ENCODE peak calls at places on chromosomes 16 and 17, in nine cellular contexts. Y is colonic mucosa, H is lower lobe of right lung, K is fibroblast of villous mesenchyme, R is heart left ventricle, V is pancreas, A is ovary, E is fibroblast of lung, G is right lobe of liver. N is an unnamed sample.

GRCh38 chr16:88446736-88447135 is 6.3 kb upstream of the ZFPM1 start:
- DNase-seq in Y (no peak), H (no peak), K (no peak), R (no peak), V (no peak), A (no peak), E (no peak), G (no peak), N (no peak)

GRCh38 chr17:79082311-79083190 is 7.9 kb downstream of the ENGASE start:
- DNase-seq in Y (peak), H (no peak), K (peak), R (peak), V (no peak), A (peak), E (no peak), G (no peak), N (peak)

GRCh38 chr17:14303343-14304221 is 2.7 kb downstream of the HS3ST3B1 start:
- DNase-seq in Y (no peak), H (no peak), K (no peak), R (no peak), V (no peak), A (no peak), E (no peak), G (no peak), N (peak)

GRCh38 chr17:82582709-82583108 is 63.2 kb downstream of the FOXK2 start:
- DNase-seq in Y (no peak), H (no peak), K (no peak), R (no peak), V (no peak), A (no peak), E (no peak), G (no peak), N (no peak)

GRCh38 chr17:28812980-28813377 is 29.6 kb downstream of the FAM222B start:
- DNase-seq in Y (no peak), H (no peak), K (no peak), R (no peak), V (no peak), A (no peak), E (no peak), G (no peak), N (peak)

GRCh38 chr16:10584956-10585561 is 4.7 kb upstream of the EMP2 start:
- DNase-seq in Y (no peak), H (no peak), K (no peak), R (no peak), V (no peak), A (no peak), E (peak), G (no peak), N (no peak)

GRCh38 chr17:82386881-82387498 is 15.4 kb downstream of the UTS2R start:
- DNase-seq in Y (no peak), H (no peak), K (no peak), R (peak), V (no peak), A (no peak), E (no peak), G (no peak), N (no peak)

GRCh38 chr17:83155128-83156081 is 76.0 kb downstream of the METRNL start:
- DNase-seq in Y (no peak), H (no peak), K (peak), R (no peak), V (no peak), A (no peak), E (peak), G (no peak), N (peak)

GRCh38 chr17:65537845-65538678 is 23.4 kb downstream of the AXIN2 start:
- DNase-seq in Y (no peak), H (no peak), K (no peak), R (no peak), V (no peak), A (no peak), E (no peak), G (no peak), N (no peak)

GRCh38 chr16:13793788-13794461 is 126.0 kb upstream of the ERCC4 start:
- DNase-seq in Y (no peak), H (no peak), K (no peak), R (no peak), V (no peak), A (no peak), E (no peak), G (peak), N (no peak)

GRCh38 chr16:69479806-69480205 is 55.4 kb downstream of the CYB5B start:
- DNase-seq in Y (no peak), H (no peak), K (peak), R (no peak), V (no peak), A (no peak), E (no peak), G (no peak), N (no peak)

GRCh38 chr17:13584701-13585080 is 17.0 kb downstream of the HS3ST3A1 start:
- DNase-seq in Y (no peak), H (no peak), K (peak), R (no peak), V (no peak), A (no peak), E (peak), G (no peak), N (no peak)

GRCh38 chr16:57741660-57742191 is 6.2 kb downstream of the KATNB1 start:
- DNase-seq in Y (no peak), H (peak), K (no peak), R (no peak), V (no peak), A (no peak), E (no peak), G (no peak), N (no peak)

GRCh38 chr16:16025214-16025968 is 76.0 kb downstream of the ABCC1 start:
- DNase-seq in Y (no peak), H (no peak), K (peak), R (no peak), V (no peak), A (no peak), E (peak), G (no peak), N (peak)
- TF ChIP-seq CTCF in Y (no peak), H (no peak), K (no peak), R (no peak), V (no peak), A (no peak), E (no peak), G (no peak), N (no peak)

GRCh38 chr16:1377406-1378010 is 25.8 kb downstream of the GNPTG start:
- DNase-seq in Y (no peak), H (no peak), K (no peak), R (no peak), V (no peak), A (no peak), E (no peak), G (no peak), N (no peak)
- H3K4me3 ChIP-seq in Y (no peak), H (no peak), K (no peak), R (no peak), V (no peak), A (no peak), E (no peak), G (no peak), N (no peak)

GRCh38 chr16:47035436-47035835 is 62.0 kb upstream of the DNAJA2 start:
- DNase-seq in Y (no peak), H (no peak), K (no peak), R (no peak), V (no peak), A (no peak), E (no peak), G (no peak), N (no peak)

GRCh38 chr16:47037746-47038458 is 64.4 kb upstream of the DNAJA2 start:
- DNase-seq in Y (peak), H (peak), K (peak), R (peak), V (peak), A (peak), E (peak), G (peak), N (peak)

GRCh38 chr16:47034455-47034854 is 61.0 kb upstream of the DNAJA2 start:
- DNase-seq in Y (no peak), H (no peak), K (no peak), R (no peak), V (no peak), A (no peak), E (no peak), G (no peak), N (no peak)

GRCh38 chr16:47037396-47037745 is 63.9 kb upstream of the DNAJA2 start:
- DNase-seq in Y (peak), H (no peak), K (peak), R (no peak), V (no peak), A (peak), E (peak), G (peak), N (no peak)

DNA sequence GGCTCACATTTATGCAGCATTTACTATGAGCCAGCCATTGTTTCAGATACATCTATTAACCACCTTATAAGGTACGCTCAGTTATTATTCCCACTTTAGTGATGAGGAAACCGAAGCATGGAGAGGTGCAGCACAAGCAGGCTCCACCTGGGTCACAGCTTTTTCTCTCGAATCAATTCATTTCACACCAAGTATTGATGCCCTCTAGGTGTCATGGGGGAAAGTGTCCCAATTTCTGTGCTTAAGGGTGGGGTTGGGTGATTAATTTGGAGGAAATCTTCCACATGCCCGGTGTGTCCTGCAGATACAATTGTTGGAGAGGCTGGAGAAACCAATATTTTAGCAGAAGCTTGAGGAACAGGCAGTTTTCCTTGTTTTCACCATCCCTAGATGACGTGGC is 62.7 kb upstream of the DNAJA2 start:
- DNase-seq in Y (no peak), H (no peak), K (no peak), R (no peak), V (no peak), A (no peak), E (no peak), G (no peak), N (no peak)
- TF ChIP-seq CTCF in Y (no peak), H (no peak), K (no peak), R (no peak), V (no peak), A (no peak), E (no peak), G (no peak), N (no peak)

GRCh38 chr16:56589141-56590039 is at the start of gene MT3:
- DNase-seq in Y (peak), H (no peak), K (no peak), R (no peak), V (no peak), A (no peak), E (peak), G (no peak), N (no peak)
- H3K4me3 ChIP-seq in Y (peak), H (peak), K (no peak), R (peak), V (peak), A (no peak), E (peak), G (peak), N (peak)

GRCh38 chr16:17368511-17368910 is 102.2 kb downstream of the XYLT1 start:
- DNase-seq in Y (no peak), H (no peak), K (no peak), R (no peak), V (no peak), A (no peak), E (peak), G (no peak), N (no peak)

GRCh38 chr16:17366299-17366961 is 104.3 kb downstream of the XYLT1 start:
- DNase-seq in Y (no peak), H (no peak), K (no peak), R (no peak), V (no peak), A (no peak), E (no peak), G (no peak), N (no peak)

GRCh38 chr16:17367034-17367433 is 103.7 kb downstream of the XYLT1 start:
- DNase-seq in Y (no peak), H (no peak), K (no peak), R (no peak), V (no peak), A (no peak), E (no peak), G (no peak), N (no peak)

GRCh38 chr16:17368951-17369350 is 101.8 kb downstream of the XYLT1 start:
- DNase-seq in Y (no peak), H (no peak), K (no peak), R (no peak), V (no peak), A (no peak), E (no peak), G (no peak), N (no peak)

DNA sequence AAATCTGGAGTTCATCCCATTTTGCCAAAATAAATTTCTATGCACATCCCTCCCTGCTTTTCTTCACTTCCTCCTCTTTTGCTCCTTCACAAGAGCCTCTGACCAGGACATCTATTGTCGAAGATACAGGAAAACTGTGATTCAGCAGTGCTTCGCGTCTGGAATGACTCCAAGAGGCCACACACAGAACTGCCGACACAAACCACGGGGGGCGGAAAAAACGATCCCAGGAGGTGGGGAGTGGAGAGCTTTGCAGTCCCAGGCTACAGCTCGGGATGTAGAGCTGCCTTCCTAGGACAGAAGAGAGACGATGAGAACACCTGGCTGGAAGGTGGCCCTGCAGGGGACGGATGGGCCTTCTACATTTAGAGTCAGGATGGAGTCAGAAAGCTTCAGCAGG is 102.8 kb downstream of the XYLT1 start:
- DNase-seq in Y (no peak), H (no peak), K (peak), R (no peak), V (no peak), A (no peak), E (peak), G (no peak), N (peak)
- TF ChIP-seq CTCF in Y (no peak), H (no peak), K (peak), R (no peak), V (no peak), A (no peak), E (no peak), G (no peak), N (no peak)

DNA sequence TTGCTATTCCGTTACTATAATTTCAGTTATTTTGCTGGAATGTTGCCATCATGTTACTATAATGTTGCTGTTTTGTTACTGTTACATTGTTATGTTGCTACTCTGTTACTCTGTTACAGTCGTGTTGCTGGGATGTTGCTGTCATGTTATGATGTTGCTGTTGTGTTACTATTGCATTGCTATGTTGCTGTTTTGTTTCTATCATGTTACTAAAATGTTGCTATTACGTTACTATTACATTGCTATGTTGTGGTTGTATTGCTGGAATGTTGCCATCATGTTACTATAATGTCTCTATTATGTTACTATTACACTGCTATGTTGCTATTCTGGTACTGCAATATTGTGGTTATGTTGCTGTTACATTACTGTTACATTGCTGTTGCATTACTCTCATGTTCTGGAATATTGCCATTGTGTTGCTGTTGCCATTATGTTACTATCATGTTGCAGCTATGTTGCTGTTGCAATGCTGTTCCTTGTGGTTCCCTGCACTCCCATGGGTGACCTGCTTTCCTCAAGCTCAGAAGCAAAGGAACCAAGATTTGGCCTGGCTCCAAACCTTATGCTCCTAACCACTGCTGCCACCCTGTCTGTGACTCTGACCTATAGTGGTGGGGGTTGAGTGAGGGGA is 64.4 kb downstream of the ABCC6 start:
- DNase-seq in Y (no peak), H (no peak), K (no peak), R (no peak), V (no peak), A (no peak), E (peak), G (no peak), N (peak)
- H3K4me3 ChIP-seq in Y (no peak), H (no peak), K (no peak), R (no peak), V (no peak), A (no peak), E (no peak), G (no peak), N (no peak)

GRCh38 chr17:17983376-17983775 is 10.7 kb downstream of the DRC3 start:
- DNase-seq in Y (no peak), H (no peak), K (no peak), R (no peak), V (no peak), A (no peak), E (no peak), G (no peak), N (peak)

GRCh38 chr17:17985153-17985552 is 12.5 kb downstream of the DRC3 start:
- DNase-seq in Y (no peak), H (no peak), K (no peak), R (no peak), V (no peak), A (no peak), E (no peak), G (no peak), N (no peak)

GRCh38 chr17:17983776-17984175 is 11.1 kb downstream of the DRC3 start:
- DNase-seq in Y (no peak), H (no peak), K (no peak), R (no peak), V (no peak), A (no peak), E (no peak), G (no peak), N (no peak)

GRCh38 chr17:17987187-17987896 is 14.7 kb downstream of the DRC3 start:
- DNase-seq in Y (no peak), H (no peak), K (no peak), R (no peak), V (no peak), A (no peak), E (no peak), G (no peak), N (no peak)

DNA sequence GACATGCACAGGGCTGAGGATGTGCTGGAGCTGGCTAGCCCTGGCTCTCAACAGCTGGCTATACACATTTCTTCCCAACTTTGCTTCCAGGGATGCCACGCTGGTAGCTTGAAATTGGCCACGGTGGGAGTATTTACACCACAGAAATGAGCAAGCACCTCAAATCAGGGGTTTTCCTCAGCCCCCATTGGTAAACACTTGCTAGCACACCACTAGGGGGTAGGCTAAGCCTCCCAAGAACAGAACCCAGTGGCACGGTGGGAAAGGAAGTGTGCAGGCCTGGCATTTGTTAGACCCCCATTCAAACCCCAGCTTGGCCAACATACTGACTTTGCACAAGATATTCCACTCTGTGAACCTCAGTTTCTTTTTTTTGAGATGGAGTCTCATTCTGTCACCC is 12.9 kb downstream of the DRC3 start:
- DNase-seq in Y (no peak), H (no peak), K (no peak), R (no peak), V (no peak), A (no peak), E (no peak), G (no peak), N (peak)
- TF ChIP-seq CTCF in Y (no peak), H (no peak), K (peak), R (no peak), V (no peak), A (no peak), E (no peak), G (peak), N (peak)

DNA sequence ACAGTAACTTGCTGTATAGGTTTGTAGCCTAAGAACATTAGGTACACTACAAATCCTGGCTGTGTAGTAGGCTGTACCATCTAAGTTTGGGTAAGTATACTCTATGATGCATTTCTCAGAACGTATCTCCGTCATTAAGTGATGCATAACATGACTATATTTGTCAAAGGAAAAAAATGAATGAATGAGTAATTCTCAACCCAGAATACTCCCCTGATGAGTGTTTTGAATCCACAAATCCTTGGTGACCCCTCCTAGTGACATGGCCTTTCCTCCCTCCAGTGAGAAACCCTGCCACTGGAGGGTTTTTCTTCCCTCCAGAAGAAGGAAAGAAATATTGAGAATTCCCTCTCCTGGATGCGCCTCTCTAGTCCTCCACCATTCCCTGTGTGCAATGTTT is 24.0 kb upstream of the SALL1 start:
- DNase-seq in Y (no peak), H (no peak), K (no peak), R (no peak), V (no peak), A (no peak), E (peak), G (no peak), N (no peak)
- H3K4me3 ChIP-seq in Y (no peak), H (no peak), K (no peak), R (no peak), V (no peak), A (no peak), E (no peak), G (no peak), N (no peak)